ENCODE peak calls at places on chromosomes 7 and 10, in six cellular contexts. Y is IMR-90; Q is CD8-positive, alpha-beta memory T cell; L is ovary; C is DND-41; Z is SJSA1. U is an unnamed sample.

GRCh38 chr10:77163670-77164348 is 473.8 kb downstream of the KCNMA1 start:
- DNase-seq in Y (peak; percentile 99), C (no peak), Q (no peak), L (no peak), Z (peak; percentile 83), U (peak; percentile 100)

GRCh38 chr10:131972474-131973071 is 9.2 kb downstream of the BNIP3 start:
- DNase-seq in Q (peak; percentile 20), L (peak; percentile 70), Y (peak; percentile 36), Z (peak; percentile 60), C (peak; percentile 24), U (no peak)

GRCh38 chr7:129176853-129177369 is 11.5 kb upstream of the SMO start:
- DNase-seq in Z (no peak), Y (no peak), L (no peak), C (no peak), Q (no peak), U (no peak)

GRCh38 chr10:22977751-22978150 is 49.9 kb downstream of the ARMC3 start:
- DNase-seq in Y (no peak), Q (no peak), C (no peak), Z (no peak), L (no peak), U (no peak)

GRCh38 chr7:47513741-47514241 is 68.1 kb downstream of the TNS3 start:
- DNase-seq in C (no peak), Z (peak; percentile 87), L (peak; percentile 37), Q (no peak), Y (peak; percentile 93), U (peak; percentile 21)

GRCh38 chr10:15237351-15237750 is 68.9 kb upstream of the NMT2 start:
- DNase-seq in Q (no peak), Z (no peak), L (no peak), C (no peak), Y (peak; percentile 54), U (no peak)

GRCh38 chr7:133009426-133009825 is 72.5 kb downstream of the CHCHD3 start:
- DNase-seq in L (no peak), Z (no peak), C (no peak), Y (no peak), Q (no peak), U (no peak)

GRCh38 chr7:124702385-124702784 is 63.2 kb downstream of the GPR37 start:
- DNase-seq in C (no peak), L (no peak), Y (peak; percentile 65), Z (no peak), Q (no peak), U (peak; percentile 9)

GRCh38 chr7:129649128-129649690 is 37.7 kb downstream of the NRF1 start:
- DNase-seq in Y (no peak), L (no peak), C (no peak), Z (no peak), Q (no peak), U (no peak)

GRCh38 chr7:37577901-37578300 is 105.7 kb upstream of the GPR141 start:
- DNase-seq in Z (no peak), Q (no peak), Y (no peak), C (no peak), L (no peak), U (no peak)

GRCh38 chr7:100825760-100826545 is 1.4 kb downstream of the EPHB4 start:
- DNase-seq in L (no peak), Z (no peak), C (no peak), Q (no peak), Y (peak; percentile 59), U (peak; percentile 40)

GRCh38 chr7:158187055-158187770 is 400.4 kb downstream of the PTPRN2 start:
- DNase-seq in L (no peak), Z (no peak), Q (no peak), Y (no peak), C (no peak), U (no peak)

GRCh38 chr7:137020351-137020750 is 151.9 kb downstream of the CHRM2 start:
- DNase-seq in L (no peak), Y (peak; percentile 45), C (no peak), Z (no peak), Q (no peak), U (peak; percentile 27)

GRCh38 chr7:158651968-158652555 is 52.5 kb downstream of the NCAPG2 start:
- DNase-seq in L (no peak), Q (no peak), C (no peak), Y (no peak), Z (no peak), U (no peak)

GRCh38 chr10:100888957-100889356 is 23.8 kb upstream of the SLF2 start:
- DNase-seq in L (no peak), Y (no peak), C (no peak), Z (no peak), Q (no peak), U (no peak)

GRCh38 chr7:54898659-54899340 is 120.0 kb upstream of the EGFR start:
- DNase-seq in L (no peak), Y (no peak), Q (no peak), Z (no peak), C (no peak), U (no peak)

GRCh38 chr7:74452748-74453320 is 872 bp upstream of the GTF2IRD1 start:
- DNase-seq in Y (no peak), Q (no peak), L (peak; percentile 83), Z (no peak), C (no peak), U (no peak)

GRCh38 chr10:111018021-111018420 is 58.8 kb upstream of the ADRA2A start:
- DNase-seq in Z (no peak), L (no peak), Y (peak; percentile 8), Q (no peak), C (no peak), U (peak; percentile 44)

GRCh38 chr10:79404231-79404609 is 41.2 kb downstream of the ZCCHC24 start:
- DNase-seq in Q (no peak), Y (peak; percentile 76), L (peak; percentile 81), Z (no peak), C (no peak), U (peak; percentile 81)
- H3K4me1 ChIP-seq in Q (no peaks in the 10 kb centered on the region), Y (peaks cover 75% of the 10 kb centered on the region), L (peaks cover 76% of the 10 kb centered on the region), Z (peaks cover 87% of the 10 kb centered on the region), C (no peaks in the 10 kb centered on the region), U (peaks cover 28% of the 10 kb centered on the region)

GRCh38 chr10:133131754-133132710 is 28.0 kb upstream of the KNDC1 start:
- DNase-seq in Z (no peak), L (no peak), Y (no peak), Q (no peak), C (no peak), U (no peak)
- H3K4me1 ChIP-seq in Z (no peaks in the 10 kb centered on the region), L (no peaks in the 10 kb centered on the region), Y (no peaks in the 10 kb centered on the region), Q (no peaks in the 10 kb centered on the region), C (no peaks in the 10 kb centered on the region), U (no peaks in the 10 kb centered on the region)

GRCh38 chr10:121578965-121579364 is 19.3 kb downstream of the FGFR2 start:
- DNase-seq in L (no peak), Y (no peak), C (no peak), Q (no peak), Z (no peak), U (no peak)

GRCh38 chr10:121576139-121576538 is 22.1 kb downstream of the FGFR2 start:
- DNase-seq in L (no peak), Z (no peak), C (no peak), Q (no peak), Y (no peak), U (no peak)

GRCh38 chr10:121579656-121580055 is 18.6 kb downstream of the FGFR2 start:
- DNase-seq in C (no peak), Q (no peak), Z (no peak), Y (no peak), L (no peak), U (peak; percentile 60)

GRCh38 chr10:121577568-121577967 is 20.7 kb downstream of the FGFR2 start:
- DNase-seq in Z (no peak), L (no peak), C (no peak), Y (no peak), Q (no peak), U (no peak)

GRCh38 chr10:121578298-121578697 is 19.9 kb downstream of the FGFR2 start:
- DNase-seq in C (no peak), Q (no peak), L (no peak), Z (no peak), Y (no peak), U (no peak)
- H3K4me1 ChIP-seq in C (no peaks in the 10 kb centered on the region), Q (no peaks in the 10 kb centered on the region), L (no peaks in the 10 kb centered on the region), Z (no peaks in the 10 kb centered on the region), Y (no peaks in the 10 kb centered on the region), U (peaks cover 12% of the 10 kb centered on the region)

GRCh38 chr10:44920252-44920651 is 9.1 kb downstream of the TMEM72 start:
- DNase-seq in C (no peak), Z (no peak), L (no peak), Q (no peak), Y (no peak), U (no peak)
- H3K4me1 ChIP-seq in C (peaks cover 2% of the 10 kb centered on the region), Z (no peaks in the 10 kb centered on the region), L (no peaks in the 10 kb centered on the region), Q (no peaks in the 10 kb centered on the region), Y (no peaks in the 10 kb centered on the region), U (no peaks in the 10 kb centered on the region)

GRCh38 chr7:2841907-2842306 is 2.2 kb downstream of the GNA12 start:
- DNase-seq in L (no peak), Z (no peak), Q (no peak), C (no peak), Y (no peak), U (no peak)

GRCh38 chr7:2838451-2838850 is 5.7 kb downstream of the GNA12 start:
- DNase-seq in Y (no peak), Q (no peak), Z (no peak), L (no peak), C (no peak), U (no peak)

GRCh38 chr7:2843191-2843685 is 870 bp downstream of the GNA12 start:
- DNase-seq in Y (no peak), C (peak; percentile 16), Q (no peak), L (peak; percentile 59), Z (no peak), U (no peak)

GRCh38 chr7:2838873-2839578 is 5.1 kb downstream of the GNA12 start:
- DNase-seq in Q (no peak), Z (no peak), Y (no peak), L (no peak), C (peak; percentile 27), U (no peak)

DNA sequence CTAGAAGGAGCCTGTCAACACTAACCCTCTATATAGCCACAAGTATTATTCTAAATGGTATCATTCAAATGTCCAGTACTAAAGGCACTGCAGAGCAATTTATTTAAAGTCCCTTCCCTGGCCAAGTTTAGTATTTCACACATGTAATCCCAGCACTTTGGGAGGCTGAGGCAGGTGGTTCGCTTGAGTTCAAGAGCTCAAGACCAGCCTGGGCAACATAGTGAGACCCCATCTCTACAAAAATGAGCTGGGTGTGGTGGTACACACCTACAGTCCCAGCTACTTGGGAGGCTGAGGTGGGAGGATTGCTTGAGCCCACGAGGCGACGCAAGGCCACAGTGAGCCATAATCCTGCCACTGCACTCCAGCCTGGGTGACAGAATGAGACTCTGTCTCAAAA is 3.6 kb downstream of the GNA12 start:
- DNase-seq in C (no peak), Y (no peak), Q (no peak), Z (no peak), L (no peak), U (no peak)
- H3K4me1 ChIP-seq in C (peaks cover 50% of the 10 kb centered on the region), Y (peaks cover 14% of the 10 kb centered on the region), Q (peaks cover 16% of the 10 kb centered on the region), Z (peaks cover 25% of the 10 kb centered on the region), L (peaks cover 9% of the 10 kb centered on the region), U (peaks cover 18% of the 10 kb centered on the region)

GRCh38 chr10:103845983-103846382 is 9.4 kb downstream of the SH3PXD2A start:
- DNase-seq in C (no peak), Y (no peak), L (no peak), Q (no peak), Z (no peak), U (no peak)
- H3K4me1 ChIP-seq in C (no peaks in the 10 kb centered on the region), Y (peaks cover 20% of the 10 kb centered on the region), L (peaks cover 20% of the 10 kb centered on the region), Q (peaks cover 16% of the 10 kb centered on the region), Z (peaks cover 9% of the 10 kb centered on the region), U (peaks cover 25% of the 10 kb centered on the region)

U was measured in PC-3.